ENCODE peak calls at places on chromosomes 1 and 21, in seven cellular contexts. F is upper lobe of right lung; N is transverse colon; R is psoas muscle; U is colonic mucosa; J is IMR-90; A is CD8-positive, alpha-beta T cell. K is an unnamed sample.

GRCh38 chr1:214864896-214865688 is 217.4 kb upstream of the KCNK2 start:
- DNase-seq in F (no peak), N (no peak), R (no peak), U (no peak), J (peak; percentile 87), A (no peak), K (no peak)

GRCh38 chr1:36514501-36514900 is 31.8 kb upstream of the CSF3R start:
- DNase-seq in F (peak; percentile 47), N (no peak), R (no peak), U (no peak), J (no peak), A (no peak), K (no peak)

GRCh38 chr1:244049142-244049968 is 1.7 kb upstream of the ZBTB18 start:
- DNase-seq in F (peak; percentile 77), N (peak; percentile 62), R (peak; percentile 51), U (peak; percentile 45), J (no peak), A (peak; percentile 31), K (peak; percentile 53)

GRCh38 chr1:174222166-174222949 is 63.0 kb downstream of the RABGAP1L start:
- DNase-seq in F (no peak), N (no peak), R (no peak), U (no peak), J (peak; percentile 82), A (no peak), K (no peak)

GRCh38 chr1:223834660-223835263 is 11.0 kb downstream of the TP53BP2 start:
- DNase-seq in F (no peak), N (no peak), R (no peak), U (no peak), J (peak; percentile 95), A (no peak), K (no peak)

GRCh38 chr21:46171996-46172862 is 12.0 kb downstream of the SPATC1L start:
- DNase-seq in F (peak; percentile 30), N (no peak), R (no peak), U (peak; percentile 12), J (no peak), A (no peak), K (no peak)

GRCh38 chr1:93749487-93749886 is 67.8 kb upstream of the BCAR3 start:
- DNase-seq in F (no peak), N (no peak), R (no peak), U (no peak), J (no peak), A (no peak), K (no peak)

GRCh38 chr1:81801032-81801833 is 499 bp downstream of the ADGRL2 start:
- DNase-seq in F (peak; percentile 76), N (peak; percentile 60), R (peak; percentile 72), U (peak; percentile 81), J (peak; percentile 88), A (no peak), K (no peak)

GRCh38 chr1:178004926-178005391 is 35.1 kb upstream of the SEC16B start:
- DNase-seq in F (no peak), N (no peak), R (no peak), U (no peak), J (peak; percentile 72), A (no peak), K (no peak)

GRCh38 chr1:7886346-7886745 is 33.5 kb upstream of the UTS2 start:
- DNase-seq in F (no peak), N (no peak), R (no peak), U (no peak), J (peak; percentile 14), A (no peak), K (no peak)

GRCh38 chr1:59845091-59845490 is 30.3 kb downstream of the HOOK1 start:
- DNase-seq in F (no peak), N (no peak), R (no peak), U (no peak), J (no peak), A (no peak), K (no peak)

GRCh38 chr21:36887983-36888382 is 78.5 kb downstream of the HLCS start:
- DNase-seq in F (no peak), N (no peak), R (no peak), U (no peak), J (no peak), A (no peak), K (no peak)

GRCh38 chr1:154603317-154603716 is 4.7 kb downstream of the ADAR start:
- DNase-seq in F (no peak), N (no peak), R (no peak), U (no peak), J (no peak), A (no peak), K (no peak)

GRCh38 chr1:147892216-147892615 is 10.4 kb upstream of the GJA8 start:
- DNase-seq in F (no peak), N (no peak), R (no peak), U (no peak), J (no peak), A (no peak), K (no peak)

GRCh38 chr1:116157096-116157495 is 45.9 kb downstream of the MAB21L3 start:
- DNase-seq in F (no peak), N (no peak), R (no peak), U (peak; percentile 11), J (no peak), A (no peak), K (no peak)

GRCh38 chr1:47558601-47559593 is 121.1 kb downstream of the FOXD2 start:
- DNase-seq in F (no peak), N (peak; percentile 78), R (no peak), U (peak; percentile 82), J (no peak), A (no peak), K (no peak)

GRCh38 chr1:194535369-194535768 is 1349.0 kb upstream of the B3GALT2 start:
- DNase-seq in F (no peak), N (no peak), R (no peak), U (no peak), J (no peak), A (no peak), K (no peak)

GRCh38 chr1:206931709-206932108 is 10.0 kb upstream of the FCMR start:
- DNase-seq in F (no peak), N (no peak), R (no peak), U (no peak), J (no peak), A (no peak), K (no peak)

GRCh38 chr1:36175137-36176095 is 19.5 kb downstream of the MAP7D1 start:
- DNase-seq in F (no peak), N (peak; percentile 66), R (peak; percentile 64), U (no peak), J (peak; percentile 56), A (no peak), K (no peak)

GRCh38 chr1:26337206-26337535 is 16.8 kb downstream of the CRYBG2 start:
- DNase-seq in F (no peak), N (no peak), R (no peak), U (no peak), J (no peak), A (no peak), K (no peak)

GRCh38 chr1:118483245-118484006 is 298.4 kb upstream of the SPAG17 start:
- DNase-seq in F (no peak), N (no peak), R (no peak), U (no peak), J (no peak), A (no peak), K (no peak)

GRCh38 chr1:112625696-112626095 is 6.1 kb downstream of the CAPZA1 start:
- DNase-seq in F (no peak), N (no peak), R (no peak), U (no peak), J (no peak), A (no peak), K (no peak)

GRCh38 chr1:184329255-184329953 is 57.4 kb upstream of the C1orf21 start:
- DNase-seq in F (no peak), N (peak; percentile 23), R (no peak), U (no peak), J (no peak), A (no peak), K (no peak)

GRCh38 chr1:32988665-32989064 is 24.1 kb upstream of the RNF19B start:
- DNase-seq in F (peak; percentile 74), N (no peak), R (peak; percentile 37), U (no peak), J (peak; percentile 94), A (no peak), K (no peak)
- H3K4me1 ChIP-seq in F (peaks cover 54% of the 10 kb centered on the region), N (peaks cover 11% of the 10 kb centered on the region), R (peaks cover 27% of the 10 kb centered on the region), U (peaks cover 5% of the 10 kb centered on the region), J (peaks cover 27% of the 10 kb centered on the region), A (peaks cover 5% of the 10 kb centered on the region), K (peaks cover 31% of the 10 kb centered on the region)

GRCh38 chr1:17118268-17118667 is 983 bp downstream of the PADI2 start:
- DNase-seq in F (no peak), N (peak; percentile 52), R (no peak), U (no peak), J (no peak), A (no peak), K (no peak)
- H3K4me1 ChIP-seq in F (peaks cover 23% of the 10 kb centered on the region), N (peaks cover 8% of the 10 kb centered on the region), R (peaks cover 57% of the 10 kb centered on the region), U (peaks cover 4% of the 10 kb centered on the region), J (peaks cover 15% of the 10 kb centered on the region), A (peaks cover 12% of the 10 kb centered on the region), K (peaks cover 13% of the 10 kb centered on the region)

GRCh38 chr21:41684381-41685245 is 82.2 kb downstream of the RIPK4 start:
- DNase-seq in F (peak; percentile 66), N (peak; percentile 51), R (no peak), U (no peak), J (peak; percentile 67), A (no peak), K (no peak)

GRCh38 chr21:41687633-41688032 is 79.2 kb downstream of the RIPK4 start:
- DNase-seq in F (no peak), N (no peak), R (no peak), U (no peak), J (no peak), A (no peak), K (no peak)

GRCh38 chr21:41686664-41687063 is 80.2 kb downstream of the RIPK4 start:
- DNase-seq in F (no peak), N (no peak), R (no peak), U (no peak), J (no peak), A (no peak), K (no peak)

GRCh38 chr21:41683815-41684214 is 83.0 kb downstream of the RIPK4 start:
- DNase-seq in F (peak; percentile 42), N (no peak), R (no peak), U (no peak), J (no peak), A (no peak), K (no peak)

DNA sequence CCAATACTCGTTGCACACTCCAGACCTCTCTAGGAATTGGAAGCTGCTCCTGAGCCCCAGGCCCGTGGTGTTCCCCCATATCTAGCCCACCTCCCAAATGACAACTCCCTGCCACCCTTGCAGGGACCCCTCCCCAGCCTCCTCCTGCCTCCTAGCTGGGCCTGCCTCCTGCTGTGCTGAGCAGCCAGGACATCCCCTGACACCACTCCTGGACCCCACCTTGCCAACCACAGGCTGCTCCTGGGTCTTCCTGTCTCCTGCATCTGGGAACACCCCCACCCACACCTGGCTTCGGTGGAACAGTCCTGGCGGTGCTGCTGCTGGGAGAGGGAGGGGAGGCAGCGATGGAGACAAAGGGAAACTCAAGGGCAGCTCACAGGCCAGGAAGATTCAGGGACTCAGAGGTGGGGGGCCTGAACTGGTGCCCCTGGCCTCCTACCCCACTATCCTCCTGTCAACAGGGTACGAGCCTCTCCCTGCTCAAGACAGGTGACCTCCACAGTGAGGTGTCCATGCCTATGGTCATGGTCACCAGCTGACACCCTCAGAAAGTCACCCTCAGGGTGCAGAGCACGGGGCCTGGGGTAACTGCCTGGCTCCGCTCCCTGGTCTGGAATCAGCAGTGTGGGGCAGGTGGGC is 81.2 kb downstream of the RIPK4 start:
- DNase-seq in F (no peak), N (no peak), R (no peak), U (no peak), J (no peak), A (no peak), K (no peak)
- H3K4me1 ChIP-seq in F (no peaks in the 10 kb centered on the region), N (peaks cover 4% of the 10 kb centered on the region), R (no peaks in the 10 kb centered on the region), U (no peaks in the 10 kb centered on the region), J (peaks cover 3% of the 10 kb centered on the region), A (no peaks in the 10 kb centered on the region), K (no peaks in the 10 kb centered on the region)

GRCh38 chr1:229556551-229556950 is 2.0 kb downstream of the ABCB10 start:
- DNase-seq in F (no peak), N (no peak), R (no peak), U (no peak), J (no peak), A (no peak), K (no peak)
- H3K4me1 ChIP-seq in F (peaks cover 19% of the 10 kb centered on the region), N (peaks cover 10% of the 10 kb centered on the region), R (peaks cover 29% of the 10 kb centered on the region), U (peaks cover 6% of the 10 kb centered on the region), J (peaks cover 11% of the 10 kb centered on the region), A (peaks cover 18% of the 10 kb centered on the region), K (peaks cover 12% of the 10 kb centered on the region)